ENCODE peak calls at places on chromosome 14, in six cellular contexts. P is ovary, V is left ventricle myocardium inferior, J is trophoblast cell, U is small intestine, Q is keratinocyte. X is an unnamed sample. For H3K27me3, the result is how much of the 10 kb centered on the place peaks cover.

GRCh38 chr14:58638231-58639205 is 756 bp downstream of the DACT1 start:
- DNase-seq in P (peak), V (peak), J (no peak), U (peak), Q (no peak), X (peak)

GRCh38 chr14:93092606-93093556 is 22.8 kb downstream of the ITPK1 start:
- DNase-seq in P (no peak), V (no peak), J (no peak), U (no peak), Q (no peak), X (no peak)

GRCh38 chr14:89259951-89260350 is 157.1 kb downstream of the FOXN3 start:
- DNase-seq in P (no peak), V (no peak), J (no peak), U (no peak), Q (no peak), X (no peak)

GRCh38 chr14:78974691-78975090 is 804.5 kb downstream of the NRXN3 start:
- DNase-seq in P (no peak), V (no peak), J (no peak), U (no peak), Q (no peak), X (no peak)

GRCh38 chr14:96748371-96748770 is 48.8 kb upstream of the VRK1 start:
- DNase-seq in P (no peak), V (no peak), J (no peak), U (peak), Q (no peak), X (no peak)

GRCh38 chr14:103123634-103124500 is 606 bp downstream of the TNFAIP2 start:
- DNase-seq in P (peak), V (peak), J (peak), U (no peak), Q (no peak), X (peak)

GRCh38 chr14:96260341-96260821 is 4.4 kb downstream of the BDKRB1 start:
- DNase-seq in P (no peak), V (no peak), J (no peak), U (no peak), Q (no peak), X (no peak)

GRCh38 chr14:57362356-57362755 is 28.0 kb upstream of the NAA30 start:
- DNase-seq in P (no peak), V (no peak), J (no peak), U (no peak), Q (no peak), X (no peak)

GRCh38 chr14:75399819-75400678 is 27.8 kb upstream of the JDP2 start:
- DNase-seq in P (peak), V (peak), J (no peak), U (peak), Q (peak), X (peak)

GRCh38 chr14:26925876-26926584 is 328.2 kb upstream of the NOVA1 start:
- DNase-seq in P (no peak), V (no peak), J (peak), U (no peak), Q (no peak), X (no peak)

GRCh38 chr14:74882103-74882920 is 596 bp downstream of the DLST start:
- DNase-seq in P (peak), V (peak), J (no peak), U (peak), Q (no peak), X (peak)

GRCh38 chr14:91119556-91120311 is 5.9 kb downstream of the DGLUCY start:
- DNase-seq in P (no peak), V (no peak), J (peak), U (no peak), Q (peak), X (no peak)

GRCh38 chr14:24274101-24274543 is 2.7 kb upstream of the RABGGTA start:
- DNase-seq in P (no peak), V (no peak), J (no peak), U (peak), Q (peak), X (no peak)

GRCh38 chr14:65588426-65589140 is 176.1 kb downstream of the FUT8 start:
- DNase-seq in P (no peak), V (no peak), J (no peak), U (no peak), Q (no peak), X (no peak)

GRCh38 chr14:100774164-100774537 is 47.5 kb downstream of the DLK1 start:
- DNase-seq in P (no peak), V (no peak), J (no peak), U (no peak), Q (no peak), X (no peak)

GRCh38 chr14:97388408-97388807 is 591.2 kb downstream of the VRK1 start:
- DNase-seq in P (no peak), V (no peak), J (no peak), U (no peak), Q (no peak), X (no peak)

GRCh38 chr14:36373982-36374673 is 53.7 kb upstream of the MBIP start:
- DNase-seq in P (peak), V (peak), J (peak), U (peak), Q (peak), X (peak)

GRCh38 chr14:34981743-34982420 is 910 bp upstream of the SRP54 start:
- DNase-seq in P (no peak), V (no peak), J (no peak), U (no peak), Q (no peak), X (no peak)

GRCh38 chr14:74604896-74605295 is 7.1 kb downstream of the LTBP2 start:
- DNase-seq in P (no peak), V (no peak), J (no peak), U (no peak), Q (no peak), X (peak)

GRCh38 chr14:68659021-68659931 is 133.6 kb downstream of the ZFP36L1 start:
- DNase-seq in P (peak), V (no peak), J (no peak), U (no peak), Q (no peak), X (peak)

GRCh38 chr14:95471526-95472304 is 44.7 kb downstream of the SYNE3 start:
- DNase-seq in P (no peak), V (peak), J (no peak), U (no peak), Q (no peak), X (no peak)

GRCh38 chr14:90139199-90139598 is 77.4 kb downstream of the KCNK13 start:
- DNase-seq in P (no peak), V (no peak), J (no peak), U (no peak), Q (no peak), X (no peak)

GRCh38 chr14:101992708-101993107 is 28.3 kb downstream of the DYNC1H1 start:
- DNase-seq in P (no peak), V (no peak), J (no peak), U (no peak), Q (no peak), X (no peak)

GRCh38 chr14:56002316-56002715 is 115.9 kb upstream of the PELI2 start:
- DNase-seq in P (no peak), V (no peak), J (no peak), U (no peak), Q (no peak), X (no peak)

GRCh38 chr14:96139169-96139568 is 65.5 kb upstream of the BDKRB2 start:
- DNase-seq in P (no peak), V (no peak), J (no peak), U (no peak), Q (no peak), X (no peak)

GRCh38 chr14:23566782-23567185 is 807 bp downstream of the AP1G2 start:
- DNase-seq in P (no peak), V (no peak), J (no peak), U (no peak), Q (no peak), X (no peak)

GRCh38 chr14:89013698-89014569 is 189.5 kb downstream of the TTC8 start:
- DNase-seq in P (no peak), V (no peak), J (no peak), U (no peak), Q (no peak), X (no peak)

GRCh38 chr14:49982522-49982951 is 89.7 kb downstream of the ARF6 start:
- DNase-seq in P (no peak), V (no peak), J (peak), U (no peak), Q (no peak), X (no peak)

GRCh38 chr14:77843155-77843554 is 43.2 kb downstream of the ADCK1 start:
- DNase-seq in P (no peak), V (no peak), J (no peak), U (no peak), Q (no peak), X (no peak)

GRCh38 chr14:38254565-38255407 is 1.1 kb downstream of the CLEC14A start:
- DNase-seq in P (no peak), V (peak), J (no peak), U (no peak), Q (no peak), X (no peak)

GRCh38 chr14:38257500-38257899 is 1.6 kb upstream of the CLEC14A start:
- DNase-seq in P (no peak), V (no peak), J (no peak), U (no peak), Q (no peak), X (no peak)

GRCh38 chr14:38256358-38256840 is 506 bp upstream of the CLEC14A start:
- DNase-seq in P (no peak), V (no peak), J (no peak), U (no peak), Q (no peak), X (peak)

GRCh38 chr14:38255408-38255672 is 553 bp downstream of the CLEC14A start:
- DNase-seq in P (no peak), V (peak), J (no peak), U (peak), Q (no peak), X (no peak)

GRCh38 chr14:38255673-38256357 is at the start of gene CLEC14A:
- DNase-seq in P (peak), V (peak), J (no peak), U (no peak), Q (no peak), X (peak)
- H3K27me3 ChIP-seq in P (under half), V (under half), J (under half), U (under half), Q (under half), X (under half)

GRCh38 chr14:32623300-32624093 is 294.4 kb downstream of the AKAP6 start:
- DNase-seq in P (no peak), V (no peak), J (no peak), U (no peak), Q (no peak), X (peak)
- H3K4me3 ChIP-seq in P (no peak), V (no peak), J (no peak), U (no peak), Q (no peak), X (no peak)

GRCh38 chr14:104134061-104134965 is 4.1 kb upstream of the KIF26A start:
- DNase-seq in P (peak), V (peak), J (no peak), U (no peak), Q (no peak), X (no peak)
- H3K27me3 ChIP-seq in P (under half), V (half or more), J (under half), U (under half), Q (under half), X (half or more)

DNA sequence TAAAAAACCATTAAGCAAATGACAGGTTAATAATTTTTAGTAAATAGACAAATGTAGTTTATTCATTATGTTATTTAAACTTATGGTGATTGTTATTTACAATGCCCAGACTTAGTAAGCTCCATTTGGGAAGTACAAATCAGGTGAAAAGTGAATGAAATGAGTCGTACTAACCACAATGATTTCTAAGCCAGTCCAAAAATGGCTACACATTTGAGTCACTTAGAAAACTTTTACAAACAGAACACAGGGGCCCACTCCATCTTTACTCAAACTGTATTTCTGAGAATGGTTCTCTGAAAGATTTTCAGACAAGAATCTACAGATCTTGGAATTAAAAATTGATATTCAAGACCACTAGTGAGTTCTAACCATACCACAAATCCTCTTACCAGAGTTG is 653.3 kb upstream of the MIS18BP1 start:
- DNase-seq in P (no peak), V (no peak), J (no peak), U (no peak), Q (no peak), X (no peak)
- H3K4me3 ChIP-seq in P (no peak), V (no peak), J (no peak), U (no peak), Q (no peak), X (no peak)